ENCODE peak calls at places on chromosomes 11 and 22, in seven cellular contexts. N, Q, V, T, G, I and O are unnamed samples.

GRCh38 chr11:83070044-83070877 is 1.4 kb downstream of the RAB30 start:
- DNase-seq in N (no peak), Q (no peak), V (no peak), T (no peak), G (no peak), I (no peak), O (peak; percentile 15)

GRCh38 chr11:18853086-18853720 is 61.6 kb upstream of the PTPN5 start:
- DNase-seq in N (peak; percentile 10), Q (peak; percentile 41), V (peak; percentile 61), T (peak; percentile 13), G (no peak), I (no peak), O (peak; percentile 41)

GRCh38 chr22:30381250-30381649 is 6.0 kb downstream of the RNF215 start:
- DNase-seq in N (no peak), Q (no peak), V (no peak), T (no peak), G (no peak), I (no peak), O (no peak)

GRCh38 chr11:72569966-72570892 is 104.0 kb downstream of the PDE2A start:
- DNase-seq in N (no peak), Q (no peak), V (no peak), T (no peak), G (peak; percentile 2), I (no peak), O (peak; percentile 84)

GRCh38 chr11:65104628-65105027 is 7.0 kb upstream of the TM7SF2 start:
- DNase-seq in N (no peak), Q (no peak), V (no peak), T (no peak), G (no peak), I (no peak), O (no peak)

GRCh38 chr22:30609260-30610185 is 2.5 kb downstream of the TCN2 start:
- DNase-seq in N (peak; percentile 78), Q (no peak), V (no peak), T (no peak), G (peak; percentile 61), I (peak; percentile 82), O (peak; percentile 89)

GRCh38 chr11:103682318-103683184 is 353.9 kb upstream of the DDI1 start:
- DNase-seq in N (peak; percentile 23), Q (peak; percentile 75), V (peak; percentile 81), T (peak; percentile 77), G (peak; percentile 46), I (peak; percentile 49), O (peak; percentile 59)

GRCh38 chr11:16984229-16984628 is 30.0 kb downstream of the PLEKHA7 start:
- DNase-seq in N (no peak), Q (no peak), V (no peak), T (no peak), G (no peak), I (no peak), O (no peak)

GRCh38 chr22:31533391-31533790 is 37.1 kb downstream of the SFI1 start:
- DNase-seq in N (no peak), Q (no peak), V (no peak), T (no peak), G (no peak), I (no peak), O (no peak)

GRCh38 chr11:7252683-7253213 is 1.0 kb downstream of the SYT9 start:
- DNase-seq in N (no peak), Q (no peak), V (peak; percentile 13), T (no peak), G (no peak), I (no peak), O (no peak)

GRCh38 chr22:44596726-44597125 is 98.7 kb upstream of the RTL6 start:
- DNase-seq in N (no peak), Q (no peak), V (no peak), T (no peak), G (no peak), I (no peak), O (no peak)

GRCh38 chr22:23110922-23111527 is 30.8 kb downstream of the RSPH14 start:
- DNase-seq in N (no peak), Q (no peak), V (no peak), T (peak; percentile 41), G (no peak), I (no peak), O (no peak)

GRCh38 chr11:114180301-114181055 is 115.7 kb upstream of the NNMT start:
- DNase-seq in N (no peak), Q (peak; percentile 74), V (peak; percentile 48), T (peak; percentile 32), G (peak; percentile 77), I (peak; percentile 80), O (no peak)

GRCh38 chr11:58829736-58830135 is 14.8 kb downstream of the GLYATL2 start:
- DNase-seq in N (no peak), Q (no peak), V (no peak), T (no peak), G (no peak), I (no peak), O (peak; percentile 86)

GRCh38 chr11:62374801-62375200 is 37.6 kb downstream of the ASRGL1 start:
- DNase-seq in N (no peak), Q (no peak), V (no peak), T (no peak), G (no peak), I (no peak), O (no peak)

GRCh38 chr11:118996926-118997626 is 862 bp upstream of the CENATAC start:
- DNase-seq in N (peak; percentile 65), Q (peak; percentile 69), V (no peak), T (no peak), G (no peak), I (no peak), O (peak; percentile 16)

GRCh38 chr11:132631956-132632355 is 900.3 kb downstream of the OPCML start:
- DNase-seq in N (no peak), Q (no peak), V (no peak), T (no peak), G (no peak), I (no peak), O (peak; percentile 16)

GRCh38 chr22:23226497-23226850 is 46.2 kb downstream of the BCR start:
- DNase-seq in N (no peak), Q (no peak), V (no peak), T (no peak), G (no peak), I (no peak), O (no peak)

GRCh38 chr11:102685311-102685710 is 20.3 kb downstream of the MMP27 start:
- DNase-seq in N (no peak), Q (no peak), V (no peak), T (no peak), G (no peak), I (no peak), O (peak; percentile 91)

GRCh38 chr11:102849319-102849718 is 5.9 kb upstream of the MMP3 start:
- DNase-seq in N (no peak), Q (no peak), V (no peak), T (no peak), G (no peak), I (no peak), O (peak; percentile 85)

GRCh38 chr11:111429066-111429506 is 50.0 kb upstream of the POU2AF1 start:
- DNase-seq in N (no peak), Q (peak; percentile 85), V (no peak), T (peak; percentile 64), G (peak; percentile 73), I (peak; percentile 77), O (peak; percentile 44)

GRCh38 chr11:32183512-32183911 is 92.6 kb downstream of the RCN1 start:
- DNase-seq in N (no peak), Q (no peak), V (no peak), T (no peak), G (no peak), I (no peak), O (no peak)

GRCh38 chr11:32184057-32185055 is 93.5 kb downstream of the RCN1 start:
- DNase-seq in N (no peak), Q (no peak), V (no peak), T (no peak), G (no peak), I (no peak), O (no peak)

GRCh38 chr11:32186118-32186517 is 95.2 kb downstream of the RCN1 start:
- DNase-seq in N (no peak), Q (no peak), V (no peak), T (no peak), G (no peak), I (no peak), O (no peak)

GRCh38 chr11:32187106-32187505 is 96.2 kb downstream of the RCN1 start:
- DNase-seq in N (no peak), Q (no peak), V (no peak), T (no peak), G (no peak), I (no peak), O (no peak)

GRCh38 chr11:32188785-32189184 is 97.9 kb downstream of the RCN1 start:
- DNase-seq in N (no peak), Q (no peak), V (no peak), T (no peak), G (no peak), I (no peak), O (no peak)
- TF ChIP-seq CTCF in N (no peak), Q (no peak), V (peak; percentile 17), T (no peak), G (no peak), I (no peak), O (no peak)

DNA sequence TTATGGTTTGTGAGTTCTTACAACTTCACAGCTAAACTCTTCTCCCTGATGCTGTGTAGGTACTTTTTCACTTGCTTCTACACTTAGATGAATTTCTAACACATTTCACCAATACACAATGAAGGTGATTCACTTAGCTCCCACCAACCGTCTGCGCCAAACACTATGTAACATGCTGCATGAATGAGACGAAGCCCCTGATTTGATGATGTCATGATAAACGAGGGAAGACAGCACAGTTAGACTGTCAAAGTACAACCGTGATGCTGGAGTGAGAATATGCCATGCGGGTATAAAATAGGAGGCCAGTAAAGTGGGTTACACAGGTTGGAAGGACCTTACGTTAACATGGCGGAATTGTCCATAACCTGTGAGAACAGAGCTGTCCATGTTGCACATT is 100.8 kb downstream of the KCNA4 start:
- DNase-seq in N (no peak), Q (no peak), V (no peak), T (no peak), G (no peak), I (no peak), O (no peak)
- H3K9me3 ChIP-seq in N (no peaks in the 10 kb centered on the region), Q (no peaks in the 10 kb centered on the region), V (no peaks in the 10 kb centered on the region), T (no peaks in the 10 kb centered on the region), G (no peaks in the 10 kb centered on the region), I (no peaks in the 10 kb centered on the region), O (no peaks in the 10 kb centered on the region)

DNA sequence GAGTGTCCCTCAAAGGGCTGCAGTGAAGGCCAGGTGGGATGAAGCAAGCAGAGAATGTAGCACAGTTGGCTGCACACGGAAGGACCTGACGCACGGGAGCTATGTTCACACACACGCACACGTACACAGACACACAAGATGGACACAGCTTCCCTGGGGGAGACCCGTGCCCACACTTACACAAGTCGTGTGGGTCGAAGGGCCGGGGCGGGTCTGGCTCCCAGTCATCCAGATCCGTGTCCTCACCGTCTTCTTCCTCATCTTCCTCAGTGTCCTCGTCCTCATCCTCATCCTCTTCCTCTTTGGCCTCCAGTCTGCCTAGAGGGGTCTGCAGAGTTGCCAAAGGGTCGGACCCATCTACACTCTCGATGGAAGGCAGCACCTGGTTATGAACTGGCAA is 51.6 kb upstream of the NFRKB start:
- DNase-seq in N (no peak), Q (peak; percentile 50), V (no peak), T (no peak), G (no peak), I (no peak), O (no peak)
- TF ChIP-seq CTCF in N (no peak), Q (no peak), V (no peak), T (no peak), G (no peak), I (no peak), O (no peak)

DNA sequence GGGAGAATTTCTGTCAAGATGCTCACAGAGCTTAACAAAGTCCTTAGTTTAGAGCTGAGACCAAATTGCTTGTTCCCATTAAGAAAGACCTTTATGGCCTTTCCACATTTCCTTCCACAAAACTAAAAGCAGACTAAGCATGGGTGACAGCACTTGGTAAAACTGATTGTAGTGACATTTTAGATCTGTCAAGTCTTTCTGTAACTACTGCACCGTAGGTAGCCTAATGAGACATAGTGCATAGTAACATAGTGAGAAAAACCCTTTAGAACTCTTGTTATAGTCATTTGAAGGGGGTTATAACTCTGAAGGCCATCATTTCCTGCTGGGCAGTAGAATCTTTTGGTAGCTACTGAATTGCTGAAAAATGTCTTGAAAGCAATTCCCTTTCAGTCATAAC is 990.9 kb upstream of the CNTN5 start:
- DNase-seq in N (no peak), Q (no peak), V (no peak), T (no peak), G (no peak), I (no peak), O (no peak)
- H3K9me3 ChIP-seq in N (no peaks in the 10 kb centered on the region), Q (no peaks in the 10 kb centered on the region), V (no peaks in the 10 kb centered on the region), T (no peaks in the 10 kb centered on the region), G (no peaks in the 10 kb centered on the region), I (no peaks in the 10 kb centered on the region), O (no peaks in the 10 kb centered on the region)